ENCODE peak calls at places on chromosomes 7 and 10, in four cellular contexts. M is body of pancreas, W is OCI-LY7, J is left ventricle myocardium inferior. H is an unnamed sample.

GRCh38 chr10:79380918-79381775 is 33.9 kb downstream of the PPIF start:
- DNase-seq in M (no peak), W (no peak), J (no peak), H (no peak)

GRCh38 chr7:130734525-130735272 is 692 bp upstream of the KLF14 start:
- DNase-seq in M (no peak), W (no peak), J (no peak), H (no peak)

GRCh38 chr10:17533731-17534130 is 79.3 kb upstream of the ST8SIA6 start:
- DNase-seq in M (no peak), W (no peak), J (no peak), H (no peak)

GRCh38 chr7:28939844-28940243 is 18.3 kb downstream of the TRIL start:
- DNase-seq in M (no peak), W (no peak), J (no peak), H (no peak)

GRCh38 chr7:1892011-1892965 is 222.2 kb downstream of the ELFN1 start:
- DNase-seq in M (no peak), W (no peak), J (no peak), H (no peak)

GRCh38 chr10:30812018-30812851 is 182.7 kb upstream of the LYZL2 start:
- DNase-seq in M (peak; percentile 42), W (no peak), J (peak; percentile 34), H (no peak)

GRCh38 chr10:6114299-6114698 is 25.5 kb downstream of the RBM17 start:
- DNase-seq in M (no peak), W (no peak), J (no peak), H (no peak)

GRCh38 chr7:33432825-33433224 is 303.5 kb downstream of the BBS9 start:
- DNase-seq in M (no peak), W (no peak), J (no peak), H (no peak)

GRCh38 chr7:41886257-41886905 is 183.5 kb upstream of the INHBA start:
- DNase-seq in M (peak; percentile 56), W (no peak), J (peak; percentile 28), H (no peak)

GRCh38 chr10:104080762-104081161 is 4.9 kb downstream of the COL17A1 start:
- DNase-seq in M (peak; percentile 33), W (peak; percentile 39), J (no peak), H (no peak)

GRCh38 chr7:136045181-136045580 is 68.0 kb upstream of the MTPN start:
- DNase-seq in M (no peak), W (no peak), J (no peak), H (no peak)

GRCh38 chr10:77548671-77549070 is 88.9 kb downstream of the KCNMA1 start:
- DNase-seq in M (no peak), W (no peak), J (no peak), H (no peak)

GRCh38 chr7:120273476-120273975 is 551 bp downstream of the KCND2 start:
- DNase-seq in M (peak; percentile 22), W (no peak), J (peak; percentile 12), H (no peak)
- H3K4me3 ChIP-seq in M (no peak overlapping the region), W (no peak overlapping the region), J (peak overlapping the region; percentile 62), H (peak overlapping the region; percentile 38)

GRCh38 chr10:75283150-75284096 is 47.7 kb upstream of the COMTD1 start:
- DNase-seq in M (peak; percentile 70), W (no peak), J (peak; percentile 25), H (no peak)
- H3K27ac ChIP-seq in M (peak overlapping the region; percentile 75), W (no peak overlapping the region), J (peak overlapping the region; percentile 80), H (no peak overlapping the region)

GRCh38 chr10:96374985-96375830 is 16.4 kb upstream of the OPALIN start:
- DNase-seq in M (peak; percentile 89), W (peak; percentile 88), J (peak; percentile 87), H (peak; percentile 93)

GRCh38 chr10:96374004-96374403 is 15.2 kb upstream of the OPALIN start:
- DNase-seq in M (no peak), W (no peak), J (no peak), H (no peak)

GRCh38 chr10:96377816-96378294 is 19.1 kb upstream of the OPALIN start:
- DNase-seq in M (peak; percentile 21), W (peak; percentile 16), J (peak; percentile 69), H (no peak)

GRCh38 chr10:96376483-96376882 is 17.7 kb upstream of the OPALIN start:
- DNase-seq in M (no peak), W (no peak), J (no peak), H (no peak)

DNA sequence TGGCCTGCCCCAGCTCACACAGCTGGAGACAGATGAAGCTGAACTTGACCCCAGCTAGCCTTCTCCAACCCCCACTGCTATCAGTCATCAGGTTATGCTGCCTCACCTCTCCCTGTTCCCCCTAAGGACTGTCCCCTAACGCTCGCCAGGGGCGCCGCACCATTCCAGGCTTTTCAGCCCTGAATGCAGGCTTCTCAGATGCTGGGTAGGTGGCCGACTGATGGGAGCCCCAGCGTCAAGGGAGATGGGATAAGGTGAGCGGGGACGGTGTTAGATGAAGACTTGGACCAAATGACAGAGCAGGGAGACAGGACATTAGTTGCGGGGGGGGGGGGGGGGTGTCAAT is 15.8 kb upstream of the OPALIN start:
- DNase-seq in M (no peak), W (no peak), J (no peak), H (no peak)
- H3K4me3 ChIP-seq in M (no peak overlapping the region), W (peak overlapping the region; percentile 63), J (peak overlapping the region; percentile 65), H (no peak overlapping the region)

GRCh38 chr10:49350856-49351532 is 44.9 kb downstream of the DRGX start:
- DNase-seq in M (no peak), W (no peak), J (no peak), H (no peak)
- H3K27ac ChIP-seq in M (no peak overlapping the region), W (no peak overlapping the region), J (no peak overlapping the region), H (no peak overlapping the region)

DNA sequence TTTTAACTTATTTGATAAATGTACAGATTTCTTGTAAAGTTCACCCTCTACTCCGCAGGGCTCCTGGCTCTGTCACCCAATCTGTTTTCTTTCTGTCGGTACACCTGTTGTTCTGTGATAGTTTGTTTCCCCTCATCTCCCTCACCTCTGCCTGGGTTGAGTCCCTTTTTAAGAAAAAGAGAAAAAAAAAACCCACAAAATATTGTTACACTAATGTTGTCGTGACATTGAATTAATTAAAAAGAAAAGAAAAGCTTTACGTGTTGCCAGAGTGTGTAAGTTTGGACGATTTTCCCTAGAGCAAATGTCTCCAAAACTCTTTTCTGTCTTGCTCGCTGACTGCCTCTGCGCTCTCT is 3.4 kb downstream of the HMX3 start:
- DNase-seq in M (no peak), W (no peak), J (no peak), H (no peak)
- H3K4me3 ChIP-seq in M (no peak overlapping the region), W (no peak overlapping the region), J (no peak overlapping the region), H (no peak overlapping the region)

GRCh38 chr7:139340037-139340807 is 915 bp upstream of the FMC1 start:
- DNase-seq in M (peak; percentile 100), W (peak; percentile 99), J (peak; percentile 97), H (peak; percentile 99)

GRCh38 chr7:139340808-139341057 is 404 bp upstream of the FMC1 start:
- DNase-seq in M (no peak), W (no peak), J (no peak), H (peak; percentile 88)

GRCh38 chr7:139341776-139342244 is 673 bp downstream of the FMC1 start:
- DNase-seq in M (no peak), W (no peak), J (no peak), H (no peak)

GRCh38 chr7:139339698-139340036 is 1.5 kb upstream of the FMC1 start:
- DNase-seq in M (no peak), W (no peak), J (no peak), H (no peak)

DNA sequence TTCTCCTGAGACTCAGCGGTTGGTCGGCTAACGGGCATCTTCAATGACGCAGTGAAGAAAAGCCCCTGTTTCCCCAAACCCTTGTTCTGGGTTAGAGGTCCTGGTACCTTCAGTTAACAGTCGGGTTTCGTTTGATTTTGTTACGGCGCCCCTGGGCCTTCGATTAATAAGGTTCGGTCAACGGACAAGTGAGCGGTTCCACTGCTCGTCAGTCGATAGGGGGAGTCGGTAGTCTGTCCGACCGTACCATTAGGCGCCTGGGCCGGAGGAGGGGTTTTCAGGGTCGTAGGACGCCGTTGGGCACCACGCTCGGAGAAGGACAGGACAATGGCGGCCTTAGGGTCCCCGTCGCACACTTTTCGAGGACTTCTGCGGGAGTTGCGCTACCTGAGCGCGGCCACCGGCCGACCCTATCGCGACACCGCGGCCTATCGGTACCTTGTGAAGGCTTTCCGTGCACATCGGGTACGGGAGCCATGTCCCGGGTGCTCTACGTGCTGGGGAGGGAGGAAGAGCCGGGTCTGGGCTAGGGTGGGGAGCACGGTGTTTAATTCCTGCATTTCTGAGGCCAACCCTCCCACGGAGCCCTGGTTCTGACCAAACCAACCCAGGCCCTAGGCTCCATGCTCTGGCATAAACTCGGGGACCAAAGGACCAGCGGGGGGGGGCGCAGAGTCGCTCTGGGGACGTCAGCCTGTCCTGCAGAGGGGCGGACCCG is at the start of gene FMC1:
- DNase-seq in M (peak; percentile 96), W (peak; percentile 93), J (peak; percentile 92), H (peak; percentile 96)
- H3K27ac ChIP-seq in M (peak within 1 kb of the TSS; percentile 100), W (peak within 1 kb of the TSS; percentile 94), J (peak within 1 kb of the TSS; percentile 99), H (peak within 1 kb of the TSS; percentile 94)